ENCODE peak calls at places on chromosome 6, in seven cellular contexts. E is astrocyte; Z is tibial nerve; B is effector memory CD4-positive, alpha-beta T cell; S is CD8-positive, alpha-beta T cell; F is CD8-positive, alpha-beta memory T cell; X is naive thymus-derived CD4-positive, alpha-beta T cell. D is an unnamed sample. For H3K4me1, the result is how much of the 10 kb centered on the place peaks cover.

GRCh38 chr6:97053643-97054411 is 129.3 kb downstream of the KLHL32 start:
- DNase-seq in E (peak), S (no peak), B (no peak), Z (no peak), X (no peak), F (no peak), D (no peak)

GRCh38 chr6:159953091-159953581 is 15.7 kb upstream of the IGF2R start:
- DNase-seq in B (no peak), Z (peak), X (no peak), F (no peak), E (no peak), S (no peak), D (no peak)

GRCh38 chr6:108945686-108946158 is 97.5 kb downstream of the ARMC2 start:
- DNase-seq in F (no peak), E (peak), Z (no peak), B (no peak), X (no peak), S (no peak), D (peak)

GRCh38 chr6:89834884-89835792 is 5.5 kb downstream of the CASP8AP2 start:
- DNase-seq in X (peak), B (peak), F (peak), E (peak), S (no peak), Z (no peak), D (no peak)

GRCh38 chr6:70398783-70399730 is 14.3 kb upstream of the FAM135A start:
- DNase-seq in Z (no peak), X (no peak), F (no peak), B (no peak), S (no peak), E (peak), D (peak)

GRCh38 chr6:21808551-21809181 is 215.1 kb downstream of the SOX4 start:
- DNase-seq in E (peak), B (no peak), F (no peak), Z (peak), S (no peak), X (no peak), D (peak)

GRCh38 chr6:36616888-36617521 is 22.8 kb downstream of the SRSF3 start:
- DNase-seq in F (no peak), Z (no peak), X (no peak), S (no peak), E (peak), B (no peak), D (peak)

GRCh38 chr6:159100011-159100788 is 55.4 kb upstream of the TAGAP start:
- DNase-seq in F (no peak), Z (no peak), X (no peak), S (no peak), B (no peak), E (no peak), D (no peak)

GRCh38 chr6:106609699-106610098 is 19.6 kb downstream of the RTN4IP1 start:
- DNase-seq in S (no peak), E (no peak), Z (no peak), X (no peak), B (no peak), F (no peak), D (peak)

DNA sequence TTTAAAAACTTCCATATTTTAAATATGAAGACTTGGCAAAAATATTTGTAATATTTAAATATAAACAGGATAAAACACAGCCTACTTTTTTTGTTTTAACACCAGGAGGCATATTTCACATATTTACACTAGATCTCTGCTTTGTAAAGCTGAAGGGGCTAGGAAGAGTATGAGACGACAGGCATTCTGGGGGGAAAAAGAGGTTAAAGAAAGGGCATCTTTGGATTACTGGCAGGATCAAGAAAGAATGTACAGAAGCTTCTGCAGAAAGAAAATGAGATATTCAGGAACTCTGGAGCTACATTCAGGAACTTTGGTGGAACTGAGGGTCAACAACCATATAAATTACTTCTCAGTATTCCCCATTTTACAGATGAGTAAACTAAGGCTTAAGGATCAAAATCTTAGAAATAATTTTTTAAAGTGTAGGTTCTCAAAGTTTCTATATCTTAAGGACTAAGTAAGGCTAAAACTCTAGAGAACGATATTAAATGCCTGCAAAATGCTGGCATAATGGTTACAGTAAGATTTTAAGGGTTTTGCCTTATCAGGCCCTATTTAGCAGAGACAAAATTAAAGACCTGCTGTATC is 156.6 kb downstream of the CDK19 start:
- DNase-seq in Z (no peak), E (no peak), X (no peak), S (no peak), F (no peak), B (no peak), D (no peak)
- H3K4me1 ChIP-seq in Z (under half), E (under half), X (under half), S (under half), F (under half), B (under half), D (under half)

GRCh38 chr6:28090902-28091586 is 10.7 kb downstream of the ZNF165 start:
- DNase-seq in E (no peak), S (no peak), B (no peak), X (no peak), Z (no peak), F (no peak), D (no peak)
- H3K4me3 ChIP-seq in E (no peak), S (peak), B (no peak), X (no peak), Z (no peak), F (no peak), D (no peak)

DNA sequence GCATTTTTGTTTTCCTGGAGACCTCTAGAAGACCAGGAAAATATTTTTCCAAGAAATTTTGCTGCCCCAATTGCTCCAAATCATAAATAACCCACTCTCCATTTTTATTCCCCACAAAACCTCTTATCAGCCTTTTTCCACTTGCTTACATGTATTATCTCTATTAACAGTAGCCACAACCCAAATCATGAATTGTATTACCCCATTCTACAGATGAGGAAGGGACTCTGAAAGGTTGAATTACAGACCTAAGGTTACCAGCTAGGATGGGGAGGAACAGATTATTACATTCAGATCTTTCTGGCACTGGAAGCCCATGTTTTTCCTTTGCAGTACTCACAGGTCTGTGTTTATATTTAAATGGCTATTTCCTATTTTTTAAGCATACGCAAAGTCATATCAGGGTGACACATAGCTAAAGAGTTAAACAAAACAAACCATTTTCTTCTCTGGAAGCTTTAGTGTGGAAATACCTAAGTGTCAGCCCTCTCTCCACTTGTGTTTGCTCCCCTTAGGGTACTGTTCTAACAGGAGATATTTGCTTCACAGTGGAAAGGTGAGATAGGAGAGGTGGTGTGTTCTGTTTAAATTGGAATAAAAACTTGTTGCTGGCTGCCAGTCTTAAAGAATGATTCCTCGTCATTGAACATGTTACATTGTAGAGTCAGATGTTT is 18.7 kb downstream of the PHACTR2 start:
- DNase-seq in S (no peak), E (no peak), B (no peak), X (no peak), F (no peak), Z (no peak), D (peak)
- H3K4me1 ChIP-seq in S (under half), E (under half), B (under half), X (under half), F (under half), Z (half or more), D (under half)

GRCh38 chr6:146543940-146544661 is 468 bp downstream of the RAB32 start:
- DNase-seq in X (peak), Z (peak), E (peak), F (no peak), S (no peak), B (no peak), D (peak)
- H3K4me3 ChIP-seq in X (no peak), Z (peak), E (peak), F (no peak), S (no peak), B (no peak), D (peak)

GRCh38 chr6:139547082-139547776 is 172.8 kb upstream of the CITED2 start:
- DNase-seq in B (no peak), F (no peak), E (no peak), S (no peak), X (no peak), Z (no peak), D (no peak)

GRCh38 chr6:139544699-139545052 is 170.2 kb upstream of the CITED2 start:
- DNase-seq in S (no peak), Z (no peak), B (no peak), X (no peak), E (peak), F (no peak), D (no peak)

GRCh38 chr6:139546117-139546495 is 171.7 kb upstream of the CITED2 start:
- DNase-seq in Z (no peak), E (no peak), F (no peak), S (no peak), B (no peak), X (no peak), D (no peak)

GRCh38 chr6:139542351-139542750 is 167.9 kb upstream of the CITED2 start:
- DNase-seq in Z (no peak), S (no peak), B (no peak), X (no peak), F (no peak), E (no peak), D (no peak)

GRCh38 chr6:139545474-139546116 is 171.1 kb upstream of the CITED2 start:
- DNase-seq in B (no peak), X (no peak), Z (no peak), F (no peak), S (no peak), E (peak), D (no peak)
- H3K4me1 ChIP-seq in B (under half), X (under half), Z (under half), F (under half), S (under half), E (under half), D (under half)

DNA sequence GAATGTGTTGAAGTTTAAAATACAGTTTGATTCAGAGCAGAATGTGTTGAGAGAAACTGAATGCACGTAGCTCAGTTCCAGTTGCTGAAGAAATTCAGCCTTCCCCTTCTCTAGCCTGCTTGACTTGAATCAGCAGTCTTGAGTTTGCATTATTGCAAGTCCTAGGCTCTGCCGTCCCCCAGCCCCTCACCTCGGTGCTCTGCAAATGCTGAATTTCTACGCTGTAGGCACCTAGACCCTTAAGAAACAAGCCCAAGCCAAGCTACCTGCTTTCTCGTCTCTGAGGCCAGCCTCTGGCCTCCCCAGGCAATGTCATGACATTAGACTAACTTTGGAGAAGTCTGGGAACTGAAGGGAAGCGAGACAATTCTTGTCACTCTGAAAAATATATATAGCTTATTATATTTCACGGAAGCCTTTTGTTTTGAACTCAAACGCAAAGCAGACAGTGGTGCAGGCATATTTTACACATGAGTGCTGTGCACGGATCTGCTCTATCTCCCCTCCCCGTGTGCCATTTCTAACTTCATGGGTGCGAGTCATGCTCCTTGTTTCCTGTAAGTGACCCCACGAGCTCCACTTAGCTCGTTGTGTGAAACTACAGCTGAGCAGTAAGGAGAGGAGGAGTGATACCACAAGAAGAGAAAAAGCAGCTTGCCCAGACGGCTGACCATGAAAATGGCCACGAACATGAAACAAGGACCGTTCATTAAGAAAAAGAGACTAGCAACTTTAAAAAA is 71.4 kb upstream of the DUSP22 start:
- DNase-seq in X (no peak), Z (no peak), E (peak), F (no peak), B (no peak), S (no peak), D (no peak)
- H3K4me3 ChIP-seq in X (no peak), Z (no peak), E (no peak), F (no peak), B (no peak), S (no peak), D (no peak)

D was measured in body of pancreas.